ENCODE peak calls at places on chromosomes 1 and 21, in eight cellular contexts. Y is left ventricle myocardium inferior, B is upper lobe of right lung, F is PC-3, N is cardiac muscle cell, I is hepatocyte, E is uterus, J is endodermal cell. Z is an unnamed sample.

GRCh38 chr1:63486679-63487078 is 36.3 kb downstream of the ITGB3BP start:
- DNase-seq in Y (no peak), B (no peak), F (no peak), N (peak; percentile 19), I (no peak), E (no peak), J (no peak), Z (no peak)

GRCh38 chr1:229064320-229064908 is 206.5 kb upstream of the RAB4A start:
- DNase-seq in Y (no peak), B (no peak), F (peak; percentile 13), N (no peak), I (no peak), E (no peak), J (no peak), Z (no peak)

GRCh38 chr1:171948491-171948890 is 107.2 kb downstream of the DNM3 start:
- DNase-seq in Y (no peak), B (no peak), F (peak; percentile 48), N (peak; percentile 17), I (no peak), E (no peak), J (no peak), Z (no peak)

GRCh38 chr1:163565171-163565570 is 243.4 kb downstream of the NUF2 start:
- DNase-seq in Y (no peak), B (no peak), F (no peak), N (no peak), I (no peak), E (no peak), J (peak; percentile 51), Z (no peak)

GRCh38 chr1:19688041-19688842 is 23.6 kb downstream of the HTR6 start:
- DNase-seq in Y (no peak), B (no peak), F (no peak), N (no peak), I (no peak), E (no peak), J (no peak), Z (no peak)

GRCh38 chr21:44849616-44850130 is 23.8 kb downstream of the PTTG1IP start:
- DNase-seq in Y (no peak), B (peak; percentile 35), F (no peak), N (no peak), I (peak; percentile 77), E (no peak), J (no peak), Z (no peak)

GRCh38 chr1:219650880-219651279 is 38.0 kb upstream of the ZC3H11B start:
- DNase-seq in Y (no peak), B (no peak), F (peak; percentile 28), N (no peak), I (no peak), E (no peak), J (no peak), Z (no peak)

GRCh38 chr1:157782946-157783345 is 6.0 kb upstream of the FCRL2 start:
- DNase-seq in Y (no peak), B (no peak), F (no peak), N (no peak), I (no peak), E (no peak), J (no peak), Z (no peak)

GRCh38 chr1:61318319-61319125 is 236.2 kb downstream of the NFIA start:
- DNase-seq in Y (no peak), B (no peak), F (peak; percentile 45), N (peak; percentile 88), I (peak; percentile 28), E (peak; percentile 65), J (no peak), Z (no peak)

GRCh38 chr1:65791860-65792670 is 630 bp upstream of the PDE4B start:
- DNase-seq in Y (peak; percentile 11), B (peak; percentile 63), F (no peak), N (peak; percentile 30), I (no peak), E (no peak), J (peak; percentile 75), Z (no peak)

GRCh38 chr1:172837816-172838680 is 179.1 kb downstream of the FASLG start:
- DNase-seq in Y (no peak), B (no peak), F (peak; percentile 100), N (peak; percentile 18), I (no peak), E (no peak), J (no peak), Z (no peak)

GRCh38 chr1:50308883-50309282 is 114.4 kb downstream of the DMRTA2 start:
- DNase-seq in Y (no peak), B (no peak), F (peak; percentile 27), N (peak; percentile 53), I (peak; percentile 65), E (no peak), J (peak; percentile 91), Z (no peak)

GRCh38 chr1:146031476-146031875 is 9.9 kb upstream of the HJV start:
- DNase-seq in Y (no peak), B (no peak), F (no peak), N (no peak), I (no peak), E (no peak), J (no peak), Z (no peak)

GRCh38 chr1:85319931-85320330 is 43.5 kb upstream of the BCL10 start:
- DNase-seq in Y (no peak), B (no peak), F (no peak), N (peak; percentile 21), I (no peak), E (no peak), J (no peak), Z (no peak)

GRCh38 chr1:32695098-32695904 is 7.3 kb downstream of the SYNC start:
- DNase-seq in Y (peak; percentile 78), B (peak; percentile 81), F (peak; percentile 58), N (peak; percentile 86), I (no peak), E (peak; percentile 48), J (peak; percentile 62), Z (peak; percentile 90)

DNA sequence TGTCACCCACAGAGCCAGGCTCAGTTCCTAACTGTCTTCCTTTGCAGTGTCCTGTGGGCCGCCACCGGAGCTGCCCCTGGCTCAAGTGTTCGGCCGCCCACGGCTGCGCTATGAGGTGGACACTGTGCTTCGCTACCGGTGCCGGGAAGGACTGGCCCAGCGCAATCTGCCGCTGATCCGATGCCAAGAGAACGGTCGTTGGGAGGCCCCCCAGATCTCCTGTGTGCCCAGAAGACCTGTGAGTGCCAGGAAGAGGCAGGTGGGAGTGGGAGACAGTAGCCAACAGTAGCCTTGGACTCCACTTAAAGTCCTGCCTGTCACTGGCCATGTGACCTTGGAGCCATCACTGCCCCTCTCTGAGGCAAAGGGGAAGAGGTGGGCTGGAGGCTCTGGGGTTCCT is 16.6 kb downstream of the BCAN start:
- DNase-seq in Y (no peak), B (no peak), F (no peak), N (no peak), I (no peak), E (no peak), J (peak; percentile 48), Z (no peak)
- H3K4me1 ChIP-seq in Y (peaks cover 65% of the 10 kb centered on the region), B (peaks cover 52% of the 10 kb centered on the region), F (peaks cover 52% of the 10 kb centered on the region), N (peaks cover 40% of the 10 kb centered on the region), I (peaks cover 53% of the 10 kb centered on the region), E (peaks cover 13% of the 10 kb centered on the region), J (peaks cover 14% of the 10 kb centered on the region), Z (peaks cover 60% of the 10 kb centered on the region)

GRCh38 chr1:162349635-162350330 is 26.9 kb downstream of the SPATA46 start:
- DNase-seq in Y (no peak), B (no peak), F (peak; percentile 80), N (peak; percentile 91), I (peak; percentile 67), E (no peak), J (no peak), Z (no peak)

GRCh38 chr1:162353078-162353477 is 23.6 kb downstream of the SPATA46 start:
- DNase-seq in Y (no peak), B (no peak), F (no peak), N (no peak), I (no peak), E (no peak), J (no peak), Z (no peak)

GRCh38 chr1:162347281-162347680 is 29.4 kb downstream of the SPATA46 start:
- DNase-seq in Y (no peak), B (no peak), F (no peak), N (no peak), I (no peak), E (no peak), J (no peak), Z (no peak)

DNA sequence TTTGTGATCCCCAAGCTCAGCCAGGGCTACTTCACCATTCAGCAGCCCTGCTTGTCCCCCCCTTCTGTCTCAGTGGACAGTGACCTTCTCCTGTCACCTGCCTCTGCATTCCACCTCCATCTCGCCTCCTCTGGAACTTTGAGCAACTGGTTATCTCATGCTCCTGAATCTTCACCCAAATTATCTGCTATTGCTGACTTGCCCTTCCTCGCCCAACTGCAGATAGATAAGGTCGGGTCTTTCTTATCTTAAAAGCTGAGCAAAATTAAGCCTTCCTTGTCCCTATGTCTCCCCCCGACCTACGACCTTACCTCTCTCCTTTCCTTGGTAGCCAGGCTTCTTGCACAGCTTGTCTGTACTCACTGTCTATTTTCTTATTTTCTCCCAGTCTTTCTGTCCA is 25.2 kb downstream of the SPATA46 start:
- DNase-seq in Y (no peak), B (no peak), F (no peak), N (no peak), I (no peak), E (no peak), J (no peak), Z (no peak)
- H3K27ac ChIP-seq in Y (no peak overlapping the region), B (no peak overlapping the region), F (no peak overlapping the region), N (no peak overlapping the region), I (no peak overlapping the region), E (no peak overlapping the region), J (no peak overlapping the region), Z (no peak overlapping the region)

GRCh38 chr1:158972841-158973240 is 36.9 kb upstream of the IFI16 start:
- DNase-seq in Y (no peak), B (no peak), F (peak; percentile 5), N (peak; percentile 25), I (no peak), E (no peak), J (peak; percentile 49), Z (no peak)
- TF ChIP-seq CTCF in Y (no peak), B (no peak), F (peak; percentile 32), N (no peak), I (peak; percentile 36), E (no peak), J (peak; percentile 60), Z (no peak)

GRCh38 chr1:179478370-179478769 is 97.4 kb downstream of the NPHS2 start:
- DNase-seq in Y (no peak), B (no peak), F (no peak), N (no peak), I (no peak), E (no peak), J (no peak), Z (no peak)
- H3K4me1 ChIP-seq in Y (no peaks in the 10 kb centered on the region), B (no peaks in the 10 kb centered on the region), F (no peaks in the 10 kb centered on the region), N (no peaks in the 10 kb centered on the region), I (no peaks in the 10 kb centered on the region), E (no peaks in the 10 kb centered on the region), J (no peaks in the 10 kb centered on the region), Z (no peaks in the 10 kb centered on the region)

DNA sequence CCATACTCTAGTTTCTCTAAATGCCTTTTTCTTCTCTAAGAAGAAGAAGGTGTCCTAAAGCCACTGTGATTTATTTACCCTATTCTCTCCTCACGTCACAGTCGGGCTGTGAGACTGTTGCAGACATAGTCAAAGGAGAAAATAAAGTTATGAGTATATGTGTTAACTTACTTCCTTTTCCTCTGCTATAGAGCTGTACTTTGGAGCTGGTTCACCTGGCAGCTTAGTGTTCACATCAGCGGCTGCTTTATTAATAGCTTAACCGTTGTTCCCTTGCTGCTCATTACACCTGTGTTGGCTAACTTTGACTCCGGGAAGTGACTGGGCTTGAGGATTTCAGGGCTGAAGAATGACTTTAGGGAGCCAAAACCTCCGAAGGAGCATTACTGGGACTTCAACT is 3.6 kb downstream of the PFKFB2 start:
- DNase-seq in Y (no peak), B (no peak), F (no peak), N (no peak), I (peak; percentile 45), E (no peak), J (no peak), Z (no peak)
- H3K27ac ChIP-seq in Y (peak overlapping the region; percentile 97), B (peak overlapping the region; percentile 61), F (no peak overlapping the region), N (no peak overlapping the region), I (peak overlapping the region; percentile 70), E (no peak overlapping the region), J (no peak overlapping the region), Z (no peak overlapping the region)

GRCh38 chr1:52552236-52552504 is 722 bp downstream of the TUT4 start:
- DNase-seq in Y (no peak), B (no peak), F (peak; percentile 52), N (peak; percentile 76), I (peak; percentile 73), E (peak; percentile 53), J (peak; percentile 74), Z (peak; percentile 65)
- TF ChIP-seq CTCF in Y (no peak), B (no peak), F (no peak), N (no peak), I (no peak), E (no peak), J (no peak), Z (no peak)

Z was measured in suprapubic skin.